ENCODE peak calls at places on chromosome 12, in four cellular contexts. One of them, this sample, is unnamed.

GRCh38 chr12:55720894-55721444 is 776 bp downstream of the RDH5 start:
- DNase-seq in CD4-positive, alpha-beta T cell: no peak
- DNase-seq in stimulated activated CD8-positive, alpha-beta memory T cell treated with anti-CD3 and anti-CD28 coated beads, Interleukin-7, amount 100 ng/mL, for 24 hours: no peak
- DNase-seq in HTR-8/SVneo: no peak
- DNase-seq in this sample: peak

GRCh38 chr12:44375694-44376093 is 500.4 kb downstream of the NELL2 start:
- DNase-seq in CD4-positive, alpha-beta T cell: no peak
- DNase-seq in stimulated activated CD8-positive, alpha-beta memory T cell treated with anti-CD3 and anti-CD28 coated beads, Interleukin-7, amount 100 ng/mL, for 24 hours: no peak
- DNase-seq in HTR-8/SVneo: no peak
- DNase-seq in this sample: no peak

GRCh38 chr12:88552672-88553079 is 27.6 kb downstream of the KITLG start:
- DNase-seq in CD4-positive, alpha-beta T cell: no peak
- DNase-seq in stimulated activated CD8-positive, alpha-beta memory T cell treated with anti-CD3 and anti-CD28 coated beads, Interleukin-7, amount 100 ng/mL, for 24 hours: no peak
- DNase-seq in HTR-8/SVneo: no peak
- DNase-seq in this sample: no peak

GRCh38 chr12:25054783-25055144 is 105.9 kb upstream of the BCAT1 start:
- DNase-seq in CD4-positive, alpha-beta T cell: peak
- DNase-seq in stimulated activated CD8-positive, alpha-beta memory T cell treated with anti-CD3 and anti-CD28 coated beads, Interleukin-7, amount 100 ng/mL, for 24 hours: peak
- DNase-seq in HTR-8/SVneo: no peak
- DNase-seq in this sample: peak

GRCh38 chr12:13241833-13242232 is 45.3 kb downstream of the EMP1 start:
- DNase-seq in CD4-positive, alpha-beta T cell: no peak
- DNase-seq in stimulated activated CD8-positive, alpha-beta memory T cell treated with anti-CD3 and anti-CD28 coated beads, Interleukin-7, amount 100 ng/mL, for 24 hours: no peak
- DNase-seq in HTR-8/SVneo: no peak
- DNase-seq in this sample: no peak

GRCh38 chr12:1126089-1126488 is 135.1 kb downstream of the ERC1 start:
- DNase-seq in CD4-positive, alpha-beta T cell: no peak
- DNase-seq in stimulated activated CD8-positive, alpha-beta memory T cell treated with anti-CD3 and anti-CD28 coated beads, Interleukin-7, amount 100 ng/mL, for 24 hours: no peak
- DNase-seq in HTR-8/SVneo: no peak
- DNase-seq in this sample: no peak

GRCh38 chr12:20629414-20630156 is 65.5 kb upstream of the SLCO1C1 start:
- DNase-seq in CD4-positive, alpha-beta T cell: no peak
- DNase-seq in stimulated activated CD8-positive, alpha-beta memory T cell treated with anti-CD3 and anti-CD28 coated beads, Interleukin-7, amount 100 ng/mL, for 24 hours: no peak
- DNase-seq in HTR-8/SVneo: no peak
- DNase-seq in this sample: no peak

GRCh38 chr12:72285861-72286260 is 13.7 kb downstream of the TRHDE start:
- DNase-seq in CD4-positive, alpha-beta T cell: no peak
- DNase-seq in stimulated activated CD8-positive, alpha-beta memory T cell treated with anti-CD3 and anti-CD28 coated beads, Interleukin-7, amount 100 ng/mL, for 24 hours: no peak
- DNase-seq in HTR-8/SVneo: no peak
- DNase-seq in this sample: no peak

GRCh38 chr12:107328442-107329133 is 235.2 kb upstream of the CRY1 start:
- DNase-seq in CD4-positive, alpha-beta T cell: no peak
- DNase-seq in stimulated activated CD8-positive, alpha-beta memory T cell treated with anti-CD3 and anti-CD28 coated beads, Interleukin-7, amount 100 ng/mL, for 24 hours: no peak
- DNase-seq in HTR-8/SVneo: peak
- DNase-seq in this sample: no peak

GRCh38 chr12:68905731-68906130 is 27.2 kb downstream of the CPM start:
- DNase-seq in CD4-positive, alpha-beta T cell: no peak
- DNase-seq in stimulated activated CD8-positive, alpha-beta memory T cell treated with anti-CD3 and anti-CD28 coated beads, Interleukin-7, amount 100 ng/mL, for 24 hours: no peak
- DNase-seq in HTR-8/SVneo: no peak
- DNase-seq in this sample: no peak

GRCh38 chr12:113473942-113474341 is 2.3 kb upstream of the LHX5 start:
- DNase-seq in CD4-positive, alpha-beta T cell: no peak
- DNase-seq in stimulated activated CD8-positive, alpha-beta memory T cell treated with anti-CD3 and anti-CD28 coated beads, Interleukin-7, amount 100 ng/mL, for 24 hours: no peak
- DNase-seq in HTR-8/SVneo: no peak
- DNase-seq in this sample: no peak

GRCh38 chr12:68773582-68773981 is 27.6 kb downstream of the SLC35E3 start:
- DNase-seq in CD4-positive, alpha-beta T cell: no peak
- DNase-seq in stimulated activated CD8-positive, alpha-beta memory T cell treated with anti-CD3 and anti-CD28 coated beads, Interleukin-7, amount 100 ng/mL, for 24 hours: no peak
- DNase-seq in HTR-8/SVneo: no peak
- DNase-seq in this sample: no peak

GRCh38 chr12:31228811-31229792 is 96.8 kb downstream of the SINHCAF start:
- DNase-seq in CD4-positive, alpha-beta T cell: no peak
- DNase-seq in stimulated activated CD8-positive, alpha-beta memory T cell treated with anti-CD3 and anti-CD28 coated beads, Interleukin-7, amount 100 ng/mL, for 24 hours: no peak
- DNase-seq in HTR-8/SVneo: no peak
- DNase-seq in this sample: no peak

GRCh38 chr12:45235087-45236025 is 19.5 kb downstream of the ANO6 start:
- DNase-seq in CD4-positive, alpha-beta T cell: no peak
- DNase-seq in stimulated activated CD8-positive, alpha-beta memory T cell treated with anti-CD3 and anti-CD28 coated beads, Interleukin-7, amount 100 ng/mL, for 24 hours: no peak
- DNase-seq in HTR-8/SVneo: no peak
- DNase-seq in this sample: no peak

GRCh38 chr12:116332705-116333380 is 55.4 kb upstream of the MED13L start:
- DNase-seq in CD4-positive, alpha-beta T cell: no peak
- DNase-seq in stimulated activated CD8-positive, alpha-beta memory T cell treated with anti-CD3 and anti-CD28 coated beads, Interleukin-7, amount 100 ng/mL, for 24 hours: no peak
- DNase-seq in HTR-8/SVneo: no peak
- DNase-seq in this sample: no peak